ENCODE peak calls at places on chromosomes 1 and 21, in four cellular contexts. O is WTC11, I is K562, W is GM12878. Q is an unnamed sample.

GRCh38 chr1:162632743-162633326 is 571 bp downstream of the DDR2 start:
- DNase-seq in O (no peak), I (no peak), W (no peak), Q (no peak)

GRCh38 chr1:208291923-208292711 is 47.9 kb upstream of the PLXNA2 start:
- DNase-seq in W (no peak), O (no peak), I (no peak), Q (no peak)

GRCh38 chr1:204601979-204602653 is 83.4 kb downstream of the LRRN2 start:
- DNase-seq in O (no peak), I (no peak), W (no peak), Q (no peak)

GRCh38 chr21:43654806-43655489 is 4.3 kb downstream of the HSF2BP start:
- DNase-seq in I (no peak), O (no peak), W (no peak), Q (no peak)

GRCh38 chr21:41610042-41610839 is 102.3 kb upstream of the TMPRSS2 start:
- DNase-seq in W (no peak), O (peak), I (peak), Q (peak)

GRCh38 chr1:180674603-180675530 is 43.0 kb downstream of the XPR1 start:
- DNase-seq in O (no peak), I (no peak), W (no peak), Q (no peak)

GRCh38 chr21:33286600-33287456 is 20.7 kb downstream of the IL10RB start:
- DNase-seq in W (no peak), I (no peak), O (no peak), Q (peak)

GRCh38 chr1:66438062-66438970 is 95.6 kb upstream of the SGIP1 start:
- DNase-seq in I (no peak), O (no peak), W (no peak), Q (no peak)

GRCh38 chr1:7199077-7199779 is 414.0 kb downstream of the CAMTA1 start:
- DNase-seq in O (peak), I (no peak), W (no peak), Q (no peak)

DNA sequence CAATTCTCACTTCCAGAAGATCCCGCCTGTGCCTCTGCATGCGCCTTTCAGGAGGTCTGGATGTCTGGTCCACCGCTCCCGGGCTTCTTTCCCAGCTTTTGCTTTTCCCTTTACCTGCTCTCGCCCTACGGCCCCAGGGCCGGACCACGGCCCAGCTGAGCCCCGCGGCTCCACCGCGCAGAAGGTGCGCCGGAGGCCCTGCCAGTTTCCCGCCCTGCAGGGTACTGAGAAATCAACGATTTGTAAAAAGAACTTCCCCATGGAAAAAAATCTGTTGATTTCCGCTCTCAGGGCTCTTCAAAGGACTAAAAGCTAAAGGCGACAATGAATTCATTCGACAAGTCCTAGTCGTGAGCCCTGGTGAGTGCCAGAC is 7.0 kb upstream of the RNU1-2 start:
- DNase-seq in O (no peak), I (no peak), W (no peak), Q (no peak)
- TF ChIP-seq NR2C2 in O (no peak), I (no peak), W (no peak), Q (no peak)

GRCh38 chr1:13783551-13783950 is 83.6 kb downstream of the PRDM2 start:
- DNase-seq in I (no peak), W (no peak), O (no peak), Q (no peak)
- TF ChIP-seq NR2C2 in I (no peak), W (no peak), O (no peak), Q (no peak)

DNA sequence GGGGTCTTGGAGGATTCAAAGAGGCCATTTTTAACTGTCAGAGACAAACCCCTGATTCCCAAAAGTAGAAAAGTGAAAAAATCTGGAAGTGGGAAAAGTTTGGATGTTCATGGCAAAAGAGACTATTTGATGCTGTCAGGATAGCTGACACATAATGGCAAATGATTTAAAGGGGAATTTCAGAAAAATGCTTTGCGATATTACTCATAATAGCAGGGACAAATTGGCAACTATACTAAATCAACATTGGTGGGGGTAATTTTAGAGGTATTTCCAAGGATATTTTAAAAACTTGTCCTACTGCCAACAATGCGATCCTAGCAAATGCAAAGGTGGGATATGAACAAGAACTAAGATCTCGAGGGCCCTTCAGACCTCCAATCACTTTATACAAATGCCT is 5.3 kb upstream of the GSTM4 start:
- DNase-seq in I (no peak), W (no peak), O (no peak), Q (no peak)
- TF ChIP-seq NR2C2 in I (no peak), W (no peak), O (no peak), Q (no peak)

GRCh38 chr1:115782571-115783281 is 14.2 kb upstream of the CASQ2 start:
- DNase-seq in W (no peak), O (no peak), I (no peak), Q (no peak)
- TF ChIP-seq NR2C2 in W (no peak), O (no peak), I (no peak), Q (no peak)

GRCh38 chr1:229104654-229105053 is 166.3 kb upstream of the RAB4A start:
- DNase-seq in I (no peak), O (no peak), W (no peak), Q (no peak)

GRCh38 chr1:229107302-229107815 is 163.6 kb upstream of the RAB4A start:
- DNase-seq in O (no peak), I (no peak), W (no peak), Q (no peak)

GRCh38 chr1:229105109-229105508 is 165.8 kb upstream of the RAB4A start:
- DNase-seq in W (no peak), I (no peak), O (no peak), Q (no peak)

GRCh38 chr1:229106526-229107105 is 164.3 kb upstream of the RAB4A start:
- DNase-seq in I (no peak), O (no peak), W (no peak), Q (no peak)

GRCh38 chr1:229105822-229106525 is 164.9 kb upstream of the RAB4A start:
- DNase-seq in O (no peak), I (no peak), W (no peak), Q (no peak)
- TF ChIP-seq NR2C2 in O (no peak), I (no peak), W (no peak), Q (no peak)

GRCh38 chr1:92855236-92855635 is 23.4 kb downstream of the RPL5 start:
- DNase-seq in W (no peak), O (no peak), I (no peak), Q (no peak)

GRCh38 chr1:92862605-92863004 is 30.8 kb downstream of the RPL5 start:
- DNase-seq in W (no peak), I (no peak), O (no peak), Q (no peak)

GRCh38 chr1:92857817-92858216 is 26.0 kb downstream of the RPL5 start:
- DNase-seq in W (no peak), O (no peak), I (no peak), Q (no peak)

GRCh38 chr1:92859400-92860039 is 27.7 kb downstream of the RPL5 start:
- DNase-seq in W (no peak), I (no peak), O (no peak), Q (no peak)

GRCh38 chr1:92858564-92859399 is 26.9 kb downstream of the RPL5 start:
- DNase-seq in W (peak), O (peak), I (peak), Q (peak)
- TF ChIP-seq NR2C2 in W (no peak), O (no peak), I (no peak), Q (no peak)

Q was measured in HepG2.